ENCODE peak calls at places on chromosomes 2 and 18, in four cellular contexts. P is T-cell, G is left cardiac atrium, O is NCI-H1436. Z is an unnamed sample.

GRCh38 chr18:63074987-63075404 is 244.6 kb downstream of the BCL2 start:
- DNase-seq in O (peak), G (peak), P (peak), Z (peak)

GRCh38 chr2:183881978-183882377 is 716.4 kb upstream of the ZNF804A start:
- DNase-seq in P (no peak), O (no peak), G (no peak), Z (no peak)

GRCh38 chr2:199903111-199903510 is 8.0 kb upstream of the C2orf69 start:
- DNase-seq in P (no peak), O (no peak), G (no peak), Z (no peak)

GRCh38 chr2:202378661-202379338 is 2.7 kb downstream of the BMPR2 start:
- DNase-seq in G (no peak), O (no peak), P (no peak), Z (no peak)

GRCh38 chr2:222176890-222177289 is 121.9 kb downstream of the PAX3 start:
- DNase-seq in G (no peak), P (no peak), O (no peak), Z (no peak)

GRCh38 chr2:237260032-237260431 is 153.9 kb downstream of the COL6A3 start:
- DNase-seq in G (no peak), O (no peak), P (no peak), Z (no peak)

GRCh38 chr2:134762508-134762907 is 43.7 kb upstream of the TMEM163 start:
- DNase-seq in G (no peak), O (no peak), P (no peak), Z (no peak)

GRCh38 chr2:239475161-239476028 is 74.6 kb upstream of the HDAC4 start:
- DNase-seq in G (peak), P (no peak), O (no peak), Z (no peak)

GRCh38 chr2:36568533-36569246 is 29.3 kb downstream of the FEZ2 start:
- DNase-seq in O (no peak), G (no peak), P (no peak), Z (no peak)

GRCh38 chr2:74290466-74291216 is 52.6 kb downstream of the SLC4A5 start:
- DNase-seq in O (peak), P (peak), G (no peak), Z (peak)

GRCh38 chr2:129074526-129074925 is 755.9 kb upstream of the HS6ST1 start:
- DNase-seq in P (no peak), O (no peak), G (no peak), Z (no peak)

GRCh38 chr18:78875998-78876650 is 103.5 kb upstream of the SALL3 start:
- DNase-seq in O (no peak), G (no peak), P (no peak), Z (peak)